ENCODE peak calls at places on chromosomes 13 and 19, in five cellular contexts. U is natural killer cell, O is fibroblast of lung, R is RWPE1, H is breast epithelium. W is an unnamed sample.

GRCh38 chr19:29626386-29626785 is 20.3 kb downstream of the POP4 start:
- DNase-seq in O (no peak), U (no peak), R (no peak), H (no peak), W (no peak)

GRCh38 chr19:55526216-55527196 is 10.4 kb downstream of the SBK2 start:
- DNase-seq in U (no peak), H (peak; percentile 38), R (no peak), O (peak; percentile 84), W (no peak)

GRCh38 chr19:31350693-31351211 is 1.5 kb upstream of the TSHZ3 start:
- DNase-seq in R (no peak), U (no peak), O (peak; percentile 53), H (no peak), W (no peak)

GRCh38 chr19:2744113-2744512 is 4.3 kb upstream of the SLC39A3 start:
- DNase-seq in H (no peak), O (no peak), R (no peak), U (no peak), W (no peak)

GRCh38 chr13:110023729-110024645 is 237.6 kb upstream of the IRS2 start:
- DNase-seq in O (peak; percentile 83), R (no peak), U (no peak), H (no peak), W (no peak)

GRCh38 chr13:98923641-98924397 is 54.0 kb downstream of the DOCK9 start:
- DNase-seq in H (no peak), O (no peak), R (no peak), U (no peak), W (no peak)

GRCh38 chr13:87893982-87894527 is 222.9 kb downstream of the SLITRK5 start:
- DNase-seq in O (no peak), U (no peak), R (no peak), H (no peak), W (no peak)

GRCh38 chr13:33262069-33262487 is 23.5 kb downstream of the STARD13 start:
- DNase-seq in O (no peak), U (no peak), R (peak; percentile 85), H (no peak), W (no peak)

GRCh38 chr19:31693870-31694269 is 344.6 kb upstream of the TSHZ3 start:
- DNase-seq in U (no peak), H (no peak), O (no peak), R (no peak), W (no peak)

GRCh38 chr13:77519808-77520207 is 15.7 kb upstream of the SCEL start:
- DNase-seq in U (no peak), O (no peak), R (no peak), H (no peak), W (no peak)

GRCh38 chr13:109276261-109276660 is 510.1 kb downstream of the IRS2 start:
- DNase-seq in U (no peak), H (no peak), O (no peak), R (no peak), W (no peak)

GRCh38 chr13:74024856-74025255 is 109.3 kb downstream of the KLF12 start:
- DNase-seq in O (no peak), H (no peak), R (no peak), U (no peak), W (no peak)

GRCh38 chr13:80334582-80335260 is 6.2 kb downstream of the SPRY2 start:
- DNase-seq in O (peak; percentile 44), U (no peak), R (no peak), H (no peak), W (no peak)

GRCh38 chr13:99281811-99282263 is 23.7 kb upstream of the GPR18 start:
- DNase-seq in O (no peak), R (no peak), H (no peak), U (peak; percentile 63), W (peak; percentile 46)

GRCh38 chr19:41144403-41144802 is 30.2 kb downstream of the CYP2F1 start:
- DNase-seq in H (peak; percentile 58), U (peak; percentile 83), R (peak; percentile 51), O (peak; percentile 83), W (peak; percentile 42)

GRCh38 chr13:98938801-98939200 is 39.1 kb downstream of the DOCK9 start:
- DNase-seq in U (no peak), O (no peak), R (no peak), H (no peak), W (no peak)

GRCh38 chr13:111115051-111115840 is at the start of gene ARHGEF7:
- DNase-seq in U (no peak), O (no peak), R (no peak), H (no peak), W (no peak)

GRCh38 chr13:62357887-62358645 is 942.4 kb upstream of the PCDH20 start:
- DNase-seq in H (no peak), R (peak; percentile 19), O (peak; percentile 80), U (no peak), W (no peak)

GRCh38 chr13:30685987-30686386 is 49.4 kb upstream of the ALOX5AP start:
- DNase-seq in O (no peak), R (no peak), H (no peak), U (no peak), W (no peak)

GRCh38 chr19:55633866-55634265 is 6.9 kb upstream of the ZNF580 start:
- DNase-seq in R (no peak), H (no peak), U (no peak), O (no peak), W (no peak)

GRCh38 chr13:75372923-75373841 is 108.8 kb downstream of the TBC1D4 start:
- DNase-seq in U (no peak), R (no peak), H (no peak), O (no peak), W (no peak)

GRCh38 chr19:53308339-53308811 is 25.2 kb upstream of the ZNF845 start:
- DNase-seq in U (no peak), R (no peak), O (peak; percentile 9), H (no peak), W (no peak)

GRCh38 chr19:7871280-7871529 is 3.0 kb downstream of the PRR36 start:
- DNase-seq in R (peak; percentile 81), H (no peak), U (no peak), O (no peak), W (no peak)

GRCh38 chr13:65959305-65959704 is 1270.8 kb downstream of the PCDH9 start:
- DNase-seq in H (no peak), R (no peak), U (no peak), O (no peak), W (no peak)

GRCh38 chr13:72884111-72884510 is 102.2 kb downstream of the PIBF1 start:
- DNase-seq in R (no peak), H (no peak), O (no peak), U (no peak), W (no peak)

GRCh38 chr13:40626977-40627376 is 39.5 kb downstream of the FOXO1 start:
- DNase-seq in O (no peak), U (no peak), R (no peak), H (no peak), W (no peak)

GRCh38 chr13:94160875-94161274 is 318.6 kb downstream of the DCT start:
- DNase-seq in R (no peak), H (no peak), O (no peak), U (no peak), W (no peak)

GRCh38 chr19:42114412-42114811 is 17.8 kb downstream of the POU2F2 start:
- DNase-seq in O (no peak), H (no peak), U (no peak), R (no peak), W (peak; percentile 64)

GRCh38 chr19:15475611-15476010 is 3.7 kb downstream of the PGLYRP2 start:
- DNase-seq in O (no peak), R (no peak), H (no peak), U (no peak), W (no peak)

GRCh38 chr19:15475169-15475568 is 4.1 kb downstream of the PGLYRP2 start:
- DNase-seq in U (no peak), H (no peak), R (no peak), O (no peak), W (no peak)

GRCh38 chr19:15476334-15476733 is 3.0 kb downstream of the PGLYRP2 start:
- DNase-seq in U (no peak), R (no peak), H (no peak), O (no peak), W (no peak)

GRCh38 chr19:15479391-15480345 is at the start of gene PGLYRP2:
- DNase-seq in O (no peak), U (no peak), H (peak; percentile 73), R (no peak), W (no peak)
- TF ChIP-seq CTCF in O (no peak), U (no peak), H (peak; percentile 71), R (no peak), W (no peak)

DNA sequence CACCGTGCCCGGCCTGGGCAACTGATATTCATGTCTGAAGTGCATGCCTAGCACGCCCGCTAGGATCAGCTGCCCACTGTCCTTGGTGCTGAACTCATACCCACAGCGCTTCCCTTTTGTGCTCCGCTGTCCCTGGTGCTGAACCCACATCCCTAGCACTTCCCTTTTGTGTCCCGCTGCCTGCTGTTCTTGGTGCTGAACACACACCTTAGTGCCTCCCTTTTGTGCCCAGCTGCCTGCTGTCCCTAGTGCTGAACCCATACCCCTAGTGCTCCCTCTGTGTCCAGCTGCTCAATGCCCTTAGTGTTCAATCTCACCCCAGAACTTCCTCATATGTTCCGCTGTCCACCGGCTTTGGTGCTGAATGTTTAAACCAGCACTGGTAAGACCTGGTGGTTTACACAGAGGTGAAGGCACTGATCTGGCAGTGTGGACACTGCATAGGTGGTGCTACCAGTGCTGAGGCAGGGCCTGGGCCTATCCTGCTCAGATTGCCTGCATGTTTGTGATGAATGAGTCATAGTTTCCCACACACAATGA is 26.3 kb upstream of the SIGLEC11 start:
- DNase-seq in R (peak; percentile 76), H (peak; percentile 68), O (peak; percentile 92), U (peak; percentile 74), W (peak; percentile 69)
- TF ChIP-seq CTCF in R (no peak), H (peak; percentile 25), O (peak; percentile 19), U (no peak), W (no peak)

DNA sequence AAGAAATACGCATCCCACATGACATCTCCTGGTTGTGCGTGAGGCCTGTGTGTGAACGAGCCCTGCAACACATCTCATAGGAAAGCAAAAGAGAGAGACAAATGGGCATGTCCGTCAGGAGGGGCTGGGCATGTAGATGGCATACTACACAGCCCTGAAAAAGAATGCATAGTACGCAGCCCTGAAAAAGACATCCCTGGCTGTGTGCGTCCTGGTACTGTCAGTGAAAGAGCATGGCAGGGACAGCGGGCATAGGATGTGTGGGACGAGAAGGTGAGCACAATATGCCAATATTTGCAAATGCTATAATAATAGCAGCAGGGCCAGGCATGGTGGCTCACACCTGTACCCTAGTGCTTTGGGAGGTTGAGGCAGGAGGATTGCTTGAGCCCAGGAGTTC is 28.6 kb downstream of the PTPRS start:
- DNase-seq in R (no peak), U (no peak), O (no peak), H (no peak), W (no peak)
- TF ChIP-seq CTCF in R (no peak), U (no peak), O (no peak), H (no peak), W (no peak)

DNA sequence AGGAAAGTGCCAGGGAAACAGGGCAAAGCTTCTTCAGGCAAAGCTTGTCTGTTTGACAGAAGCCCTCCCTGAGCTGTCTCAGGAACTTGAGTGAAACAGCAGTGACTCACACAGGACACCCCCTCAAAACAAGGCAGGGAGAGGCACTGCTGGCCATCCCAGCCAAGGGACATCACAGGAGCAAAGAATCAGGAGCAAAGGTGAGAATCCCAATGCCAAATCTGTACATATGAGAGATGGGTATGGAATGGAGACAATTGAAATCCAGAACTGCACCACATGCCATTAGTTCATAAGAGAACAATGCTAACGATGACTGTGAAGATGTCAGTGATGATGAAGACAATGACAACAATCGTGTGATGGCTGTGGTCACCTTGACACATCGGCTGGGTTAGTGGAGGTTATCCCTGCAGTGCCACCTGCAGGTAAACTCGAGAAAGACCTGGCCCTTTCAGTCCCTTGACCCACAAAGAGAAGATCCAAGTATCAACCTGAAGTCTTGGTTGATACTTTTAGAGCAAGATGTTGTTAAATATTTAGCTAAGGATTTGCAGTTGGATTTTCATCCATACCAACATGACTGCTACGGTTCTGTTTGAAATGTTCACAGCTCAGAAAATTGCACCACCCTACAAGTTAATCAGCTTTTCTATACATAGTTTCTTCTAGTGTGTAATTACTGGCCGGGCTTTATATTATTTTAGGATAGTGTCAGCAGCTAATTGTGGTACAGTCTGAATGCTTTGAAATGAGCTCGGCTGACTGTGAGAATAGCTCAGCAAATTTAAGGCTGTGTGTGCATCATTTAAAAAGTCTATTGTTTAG is 42.0 kb upstream of the IPO5 start:
- DNase-seq in R (no peak), U (no peak), O (no peak), H (no peak), W (no peak)
- TF ChIP-seq CTCF in R (no peak), U (peak; percentile 22), O (peak; percentile 30), H (no peak), W (no peak)

W was measured in activated B cell treated with CpG ODN at 0.5 μM for 24 hours.